ENCODE peak calls at places on chromosomes 1 and 21, in nine cellular contexts. M, I, D, B, J, U, T, F and S are unnamed samples.
A peak's percentile ranks its signal among the peaks of the same experiment; 100 is the strongest.

GRCh38 chr1:27979151-27979858 is 19.5 kb downstream of the XKR8 start:
- DNase-seq in U (no peak), I (peak; percentile 16), J (no peak), M (no peak), T (peak; percentile 82), F (no peak), D (no peak), B (no peak), S (no peak)

GRCh38 chr1:145918992-145919939 is 749 bp upstream of the PEX11B start:
- DNase-seq in F (peak; percentile 69), D (peak; percentile 59), B (peak; percentile 56), U (peak; percentile 49), T (peak; percentile 68), J (no peak), M (peak; percentile 86), I (peak; percentile 53), S (peak; percentile 55)

GRCh38 chr1:196178083-196178635 is 430.1 kb downstream of the KCNT2 start:
- DNase-seq in I (no peak), F (no peak), U (no peak), B (no peak), D (no peak), J (no peak), T (no peak), M (no peak), S (no peak)

GRCh38 chr21:32455548-32455947 is 43.0 kb downstream of the EVA1C start:
- DNase-seq in D (no peak), U (no peak), F (no peak), T (no peak), B (no peak), I (no peak), M (no peak), J (no peak), S (no peak)

GRCh38 chr1:153586347-153586746 is 20.7 kb upstream of the S100A2 start:
- DNase-seq in U (no peak), M (no peak), J (no peak), T (no peak), I (no peak), D (no peak), F (no peak), B (no peak), S (no peak)

GRCh38 chr1:51833700-51834099 is 44.8 kb downstream of the NRDC start:
- DNase-seq in B (no peak), F (no peak), J (no peak), M (no peak), I (no peak), D (no peak), T (no peak), U (no peak), S (no peak)

GRCh38 chr1:7265771-7266371 is 480.6 kb downstream of the CAMTA1 start:
- DNase-seq in U (no peak), D (no peak), F (peak; percentile 50), T (peak; percentile 70), M (no peak), J (no peak), B (no peak), I (peak; percentile 90), S (no peak)

GRCh38 chr1:236395780-236396664 is 1.9 kb downstream of the EDARADD start:
- DNase-seq in U (no peak), D (no peak), T (no peak), B (no peak), F (no peak), I (no peak), M (no peak), J (no peak), S (no peak)

GRCh38 chr21:42532466-42533181 is 19.0 kb downstream of the SLC37A1 start:
- DNase-seq in B (peak; percentile 78), J (peak; percentile 81), I (no peak), F (peak; percentile 90), T (no peak), M (peak; percentile 96), U (peak; percentile 81), D (peak; percentile 41), S (peak; percentile 85)

GRCh38 chr21:42465008-42465878 is 30.8 kb downstream of the RSPH1 start:
- DNase-seq in U (no peak), D (no peak), F (no peak), B (no peak), I (no peak), M (no peak), T (no peak), J (no peak), S (no peak)

GRCh38 chr1:168155910-168156309 is 19.2 kb upstream of the GPR161 start:
- DNase-seq in J (no peak), I (no peak), T (no peak), B (no peak), M (no peak), U (no peak), F (no peak), D (no peak), S (no peak)

GRCh38 chr1:212415107-212415841 is 588 bp upstream of the PACC1 start:
- DNase-seq in F (no peak), D (no peak), U (no peak), T (no peak), J (no peak), B (no peak), M (no peak), I (no peak), S (no peak)

GRCh38 chr1:55143686-55144085 is 71.5 kb downstream of the USP24 start:
- DNase-seq in I (no peak), M (no peak), F (no peak), U (no peak), J (no peak), B (no peak), D (no peak), T (no peak), S (no peak)

GRCh38 chr21:34933609-34934345 is 115.3 kb downstream of the RUNX1 start:
- DNase-seq in J (no peak), U (no peak), I (no peak), T (no peak), M (no peak), B (no peak), D (no peak), F (no peak), S (no peak)

GRCh38 chr1:2050482-2050792 is 226 bp downstream of the PRKCZ start:
- DNase-seq in T (no peak), D (no peak), F (no peak), B (no peak), U (no peak), M (no peak), I (no peak), J (no peak), S (no peak)

GRCh38 chr1:241658081-241658793 is 6.2 kb downstream of the WDR64 start:
- DNase-seq in U (no peak), D (no peak), B (no peak), J (no peak), F (no peak), T (no peak), I (no peak), M (no peak), S (no peak)

GRCh38 chr21:37658121-37658993 is 257.9 kb downstream of the KCNJ6 start:
- DNase-seq in T (no peak), F (no peak), D (no peak), I (no peak), M (no peak), B (no peak), J (no peak), U (no peak), S (no peak)

GRCh38 chr1:9291914-9292360 is 757 bp upstream of the SPSB1 start:
- DNase-seq in J (no peak), T (peak; percentile 85), I (no peak), D (peak; percentile 65), F (peak; percentile 54), M (peak; percentile 80), B (peak; percentile 48), U (peak; percentile 54), S (peak; percentile 73)

GRCh38 chr1:235882816-235883215 is 16.1 kb upstream of the LYST start:
- DNase-seq in T (no peak), B (no peak), D (no peak), M (no peak), I (no peak), F (no peak), J (no peak), U (no peak), S (no peak)

GRCh38 chr1:7478797-7479499 is 292.1 kb upstream of the VAMP3 start:
- DNase-seq in D (peak; percentile 86), J (peak; percentile 83), T (no peak), B (peak; percentile 84), U (peak; percentile 86), I (peak; percentile 32), F (peak; percentile 55), M (no peak), S (peak; percentile 90)

DNA sequence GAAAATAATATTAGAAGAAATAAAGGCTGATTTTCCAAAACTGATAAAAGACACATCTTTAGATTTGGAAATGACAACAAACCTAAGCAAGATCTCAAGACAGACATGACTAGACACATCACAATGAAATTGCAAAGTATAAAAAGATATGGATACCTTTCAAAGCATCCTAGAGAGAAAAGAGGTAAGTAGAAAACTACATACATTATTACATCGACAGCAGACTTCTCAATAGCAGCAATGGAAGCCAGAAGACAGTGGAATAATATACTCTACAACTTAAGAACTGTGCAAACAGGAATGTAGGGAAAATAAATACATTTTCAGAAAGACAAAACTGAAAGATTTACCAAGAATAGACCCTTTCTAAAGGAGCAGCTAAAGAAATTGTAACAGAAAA is 50.2 kb downstream of the DENND1B start:
- DNase-seq in U (no peak), F (no peak), I (no peak), B (no peak), J (no peak), M (no peak), D (no peak), T (peak; percentile 25), S (no peak)
- H3K9me3 ChIP-seq in U (peaks cover 34% of the 10 kb centered on the region), F (peaks cover 15% of the 10 kb centered on the region), I (peaks cover 10% of the 10 kb centered on the region), B (peaks cover 23% of the 10 kb centered on the region), J (peaks cover 26% of the 10 kb centered on the region), M (peaks cover 20% of the 10 kb centered on the region), D (peaks cover 34% of the 10 kb centered on the region), T (no peaks in the 10 kb centered on the region), S (no peaks in the 10 kb centered on the region)

GRCh38 chr21:44484498-44485253 is 29.4 kb downstream of the LRRC3 start:
- DNase-seq in J (no peak), M (no peak), D (no peak), B (no peak), T (no peak), F (no peak), I (no peak), U (no peak), S (no peak)
- H3K27ac ChIP-seq in J (no peak overlapping the region), M (no peak overlapping the region), D (no peak overlapping the region), B (no peak overlapping the region), T (no peak overlapping the region), F (no peak overlapping the region), I (no peak overlapping the region), U (no peak overlapping the region), S (no peak overlapping the region)

GRCh38 chr1:226452981-226453380 is 45.1 kb upstream of the PARP1 start:
- DNase-seq in F (no peak), B (no peak), U (no peak), M (no peak), T (no peak), I (no peak), D (no peak), J (no peak), S (no peak)
- H3K4me3 ChIP-seq in F (no peak overlapping the region), B (no peak overlapping the region), U (no peak overlapping the region), M (no peak overlapping the region), T (no peak overlapping the region), I (no peak overlapping the region), D (no peak overlapping the region), J (no peak overlapping the region), S (no peak overlapping the region)

DNA sequence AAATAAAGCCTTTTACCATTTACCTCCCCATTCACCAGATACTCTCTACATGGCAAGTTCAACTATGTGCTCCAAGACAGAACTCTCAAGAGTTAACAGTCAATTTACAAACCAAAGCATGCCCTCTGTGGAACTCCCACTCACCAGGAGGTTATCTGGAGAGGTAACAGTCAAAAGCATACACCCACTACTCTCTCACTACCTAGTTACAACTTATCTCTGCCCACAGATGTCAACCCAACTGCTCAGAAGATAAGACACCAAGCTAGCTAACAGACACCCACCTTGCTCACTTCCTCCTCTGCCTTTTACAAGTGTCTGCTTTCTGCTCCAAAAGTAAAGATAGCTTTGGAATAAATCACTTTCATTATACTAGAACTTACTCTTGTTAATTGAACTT is 131.0 kb downstream of the TRIM33 start:
- DNase-seq in I (no peak), F (no peak), T (no peak), J (no peak), B (no peak), M (no peak), D (no peak), U (no peak), S (no peak)
- H3K9me3 ChIP-seq in I (peaks cover 2% of the 10 kb centered on the region), F (peaks cover 7% of the 10 kb centered on the region), T (no peaks in the 10 kb centered on the region), J (peaks cover 16% of the 10 kb centered on the region), B (peaks cover 33% of the 10 kb centered on the region), M (peaks cover 9% of the 10 kb centered on the region), D (peaks cover 31% of the 10 kb centered on the region), U (peaks cover 30% of the 10 kb centered on the region), S (no peaks in the 10 kb centered on the region)